ENCODE peak calls at places on chromosome 4, in nine cellular contexts. L, B, F, R, N, A, M, K and S are unnamed samples.

GRCh38 chr4:25590171-25590570 is 65.5 kb upstream of the SLC34A2 start:
- DNase-seq in B (no peak), M (no peak), F (no peak), L (no peak), N (no peak), K (no peak), R (no peak), A (no peak), S (no peak)

GRCh38 chr4:150805183-150806025 is 209.7 kb downstream of the LRBA start:
- DNase-seq in L (no peak), N (no peak), F (no peak), K (no peak), M (no peak), B (no peak), A (no peak), R (no peak), S (no peak)

GRCh38 chr4:102847687-102848086 is 20.3 kb upstream of the UBE2D3 start:
- DNase-seq in A (no peak), L (no peak), F (no peak), N (no peak), R (no peak), M (no peak), K (no peak), B (no peak), S (no peak)

GRCh38 chr4:30256105-30256828 is 463.9 kb upstream of the PCDH7 start:
- DNase-seq in F (no peak), R (no peak), A (no peak), N (no peak), M (no peak), K (no peak), B (no peak), L (no peak), S (no peak)

GRCh38 chr4:7276538-7276937 is 84.2 kb downstream of the SORCS2 start:
- DNase-seq in F (no peak), K (no peak), N (no peak), B (no peak), R (no peak), L (no peak), M (no peak), A (no peak), S (no peak)

GRCh38 chr4:147725673-147726072 is 6.2 kb upstream of the ARHGAP10 start:
- DNase-seq in R (no peak), B (no peak), F (peak), M (no peak), L (no peak), K (no peak), A (no peak), N (no peak), S (no peak)

GRCh38 chr4:10259976-10260375 is 143.4 kb upstream of the WDR1 start:
- DNase-seq in F (no peak), B (no peak), N (no peak), R (no peak), M (no peak), L (no peak), K (no peak), A (no peak), S (no peak)

GRCh38 chr4:119526786-119527550 is 101.6 kb downstream of the PDE5A start:
- DNase-seq in L (no peak), F (peak), A (no peak), B (no peak), N (no peak), K (no peak), M (no peak), R (no peak), S (peak)

GRCh38 chr4:86368433-86368832 is 8.6 kb upstream of the MAPK10 start:
- DNase-seq in M (no peak), K (no peak), N (no peak), R (no peak), A (no peak), B (no peak), L (no peak), F (no peak), S (no peak)

GRCh38 chr4:27066591-27066990 is 205.9 kb downstream of the STIM2 start:
- DNase-seq in F (no peak), N (no peak), A (no peak), B (no peak), M (no peak), R (peak), K (no peak), L (no peak), S (no peak)

GRCh38 chr4:69497081-69497480 is 1.4 kb upstream of the UGT2B4 start:
- DNase-seq in B (no peak), F (no peak), R (no peak), K (no peak), A (no peak), N (no peak), L (no peak), M (no peak), S (no peak)

GRCh38 chr4:71445819-71446218 is 107.0 kb downstream of the SLC4A4 start:
- DNase-seq in R (no peak), A (no peak), F (no peak), K (no peak), B (no peak), L (no peak), N (no peak), M (no peak), S (no peak)

GRCh38 chr4:176238157-176238608 is 30.8 kb downstream of the ASB5 start:
- DNase-seq in A (no peak), R (no peak), F (peak), L (no peak), M (no peak), K (no peak), B (no peak), N (no peak), S (no peak)

GRCh38 chr4:159444668-159445067 is 341.8 kb downstream of the RAPGEF2 start:
- DNase-seq in R (no peak), B (no peak), L (no peak), K (no peak), M (no peak), A (no peak), F (peak), N (no peak), S (no peak)

GRCh38 chr4:102569200-102569599 is 68.0 kb downstream of the NFKB1 start:
- DNase-seq in K (no peak), B (no peak), N (no peak), M (no peak), A (no peak), R (no peak), L (no peak), F (no peak), S (no peak)

GRCh38 chr4:82842593-82842992 is 44.0 kb upstream of the SCD5 start:
- DNase-seq in K (no peak), R (no peak), A (no peak), M (no peak), L (no peak), F (peak), N (no peak), B (no peak), S (peak)

GRCh38 chr4:7429069-7429416 is 5.7 kb downstream of the PSAPL1 start:
- DNase-seq in F (no peak), B (no peak), N (no peak), L (no peak), K (no peak), R (no peak), A (no peak), M (no peak), S (no peak)

GRCh38 chr4:24778427-24779225 is 16.7 kb upstream of the SOD3 start:
- DNase-seq in N (no peak), L (no peak), F (peak), A (no peak), B (no peak), R (no peak), K (no peak), M (no peak), S (no peak)

GRCh38 chr4:7157140-7157488 is 35.2 kb upstream of the SORCS2 start:
- DNase-seq in L (no peak), N (no peak), F (no peak), B (no peak), R (no peak), K (no peak), M (no peak), A (no peak), S (no peak)

GRCh38 chr4:128600410-128600809 is 209.1 kb upstream of the JADE1 start:
- DNase-seq in L (no peak), K (peak), A (no peak), B (no peak), R (no peak), N (no peak), M (peak), F (no peak), S (no peak)

GRCh38 chr4:85952982-85953650 is 406.7 kb downstream of the MAPK10 start:
- DNase-seq in K (no peak), M (no peak), R (no peak), A (no peak), B (no peak), N (no peak), L (no peak), F (no peak), S (no peak)